ENCODE peak calls at places on chromosomes 4 and X, in eight cellular contexts. Z, O, C, L, Y, T, B and H are unnamed samples.

GRCh38 chr4:173530326-173531062 is 465 bp upstream of the HAND2 start:
- DNase-seq in Z (no peak), Y (no peak), B (no peak), T (no peak), C (no peak), L (no peak), O (no peak), H (no peak)

GRCh38 chr4:111797455-111798163 is 347.6 kb upstream of the FAM241A start:
- DNase-seq in C (no peak), Z (no peak), B (no peak), O (no peak), L (no peak), Y (no peak), T (no peak), H (no peak)

GRCh38 chr4:10192331-10192730 is 75.7 kb upstream of the WDR1 start:
- DNase-seq in B (no peak), T (no peak), O (peak; percentile 3), L (no peak), C (no peak), Z (no peak), Y (no peak), H (no peak)

GRCh38 chrX:19889582-19890342 is 2.4 kb upstream of the SH3KBP1 start:
- DNase-seq in L (no peak), Z (no peak), O (peak; percentile 34), C (peak; percentile 64), B (peak; percentile 36), T (no peak), Y (no peak), H (peak; percentile 75)

GRCh38 chr4:123453006-123453685 is 56.6 kb downstream of the SPRY1 start:
- DNase-seq in T (no peak), C (no peak), B (no peak), Y (no peak), L (no peak), Z (no peak), O (no peak), H (peak; percentile 14)

GRCh38 chr4:173074501-173074946 is 94.1 kb upstream of the GALNT7 start:
- DNase-seq in Y (no peak), Z (no peak), B (peak; percentile 88), L (no peak), C (no peak), O (no peak), T (peak; percentile 68), H (no peak)

GRCh38 chr4:56505269-56506109 is at the start of gene ARL9:
- DNase-seq in B (peak; percentile 52), C (peak; percentile 66), Y (peak; percentile 18), O (peak; percentile 31), T (peak; percentile 37), L (peak; percentile 23), Z (peak; percentile 0), H (no peak)

GRCh38 chrX:24395775-24396174 is 35.3 kb downstream of the SUPT20HL1 start:
- DNase-seq in Z (peak; percentile 36), L (peak; percentile 73), T (peak; percentile 27), O (peak; percentile 63), Y (peak; percentile 34), C (no peak), B (peak; percentile 40), H (peak; percentile 62)

GRCh38 chr4:48290146-48290772 is 20.6 kb upstream of the TEC start:
- DNase-seq in Z (no peak), B (peak; percentile 42), O (no peak), T (no peak), Y (no peak), C (no peak), L (no peak), H (no peak)

GRCh38 chrX:133650262-133650661 is 235.0 kb upstream of the GPC4 start:
- DNase-seq in Z (no peak), O (no peak), Y (no peak), T (no peak), C (no peak), B (no peak), L (no peak), H (no peak)